ENCODE peak calls at places on chromosomes 6 and 20, in eight cellular contexts. One of them, this sample, is unnamed.

GRCh38 chr6:144265390-144265789 is 19.7 kb upstream of the UTRN start:
- DNase-seq in ascending aorta: no peak
- DNase-seq in T-helper 1 cell: no peak
- DNase-seq in Ammon's horn: no peak
- DNase-seq in effector CD4-positive, alpha-beta T cell: no peak
- DNase-seq in RPMI8226: peak; percentile 74
- DNase-seq in epithelial cell of esophagus: peak; percentile 77
- DNase-seq in Calu3: peak; percentile 24
- DNase-seq in this sample: no peak

GRCh38 chr6:154499854-154500589 is 10.5 kb downstream of the CNKSR3 start:
- DNase-seq in effector CD4-positive, alpha-beta T cell: no peak
- DNase-seq in Calu3: no peak
- DNase-seq in RPMI8226: no peak
- DNase-seq in epithelial cell of esophagus: no peak
- DNase-seq in Ammon's horn: no peak
- DNase-seq in ascending aorta: no peak
- DNase-seq in T-helper 1 cell: no peak
- DNase-seq in this sample: no peak

GRCh38 chr6:139567095-139567494 is 192.6 kb upstream of the CITED2 start:
- DNase-seq in Ammon's horn: no peak
- DNase-seq in effector CD4-positive, alpha-beta T cell: no peak
- DNase-seq in Calu3: no peak
- DNase-seq in ascending aorta: no peak
- DNase-seq in RPMI8226: peak; percentile 35
- DNase-seq in T-helper 1 cell: no peak
- DNase-seq in epithelial cell of esophagus: no peak
- DNase-seq in this sample: no peak

GRCh38 chr6:29892696-29893095 is 49.6 kb upstream of the HLA-A start:
- DNase-seq in epithelial cell of esophagus: no peak
- DNase-seq in effector CD4-positive, alpha-beta T cell: no peak
- DNase-seq in Ammon's horn: no peak
- DNase-seq in ascending aorta: no peak
- DNase-seq in Calu3: no peak
- DNase-seq in RPMI8226: no peak
- DNase-seq in T-helper 1 cell: no peak
- DNase-seq in this sample: no peak

GRCh38 chr6:144613859-144614258 is 328.7 kb downstream of the UTRN start:
- DNase-seq in epithelial cell of esophagus: peak; percentile 46
- DNase-seq in Calu3: no peak
- DNase-seq in effector CD4-positive, alpha-beta T cell: no peak
- DNase-seq in RPMI8226: no peak
- DNase-seq in ascending aorta: no peak
- DNase-seq in Ammon's horn: no peak
- DNase-seq in T-helper 1 cell: no peak
- DNase-seq in this sample: no peak

GRCh38 chr6:169371344-169372144 is 117.9 kb upstream of the THBS2 start:
- DNase-seq in Calu3: peak; percentile 35
- DNase-seq in effector CD4-positive, alpha-beta T cell: no peak
- DNase-seq in Ammon's horn: no peak
- DNase-seq in T-helper 1 cell: no peak
- DNase-seq in ascending aorta: no peak
- DNase-seq in epithelial cell of esophagus: no peak
- DNase-seq in RPMI8226: no peak
- DNase-seq in this sample: no peak

GRCh38 chr6:36487698-36488097 is 44.9 kb downstream of the KCTD20 start:
- DNase-seq in RPMI8226: no peak
- DNase-seq in Calu3: no peak
- DNase-seq in epithelial cell of esophagus: no peak
- DNase-seq in ascending aorta: no peak
- DNase-seq in effector CD4-positive, alpha-beta T cell: no peak
- DNase-seq in T-helper 1 cell: no peak
- DNase-seq in Ammon's horn: no peak
- DNase-seq in this sample: no peak

GRCh38 chr6:130518588-130518987 is 152.8 kb downstream of the TMEM200A start:
- DNase-seq in Calu3: no peak
- DNase-seq in ascending aorta: no peak
- DNase-seq in T-helper 1 cell: no peak
- DNase-seq in RPMI8226: no peak
- DNase-seq in effector CD4-positive, alpha-beta T cell: no peak
- DNase-seq in epithelial cell of esophagus: no peak
- DNase-seq in Ammon's horn: no peak
- DNase-seq in this sample: no peak

GRCh38 chr20:12207875-12208274 is 290.2 kb downstream of the BTBD3 start:
- DNase-seq in RPMI8226: peak; percentile 43
- DNase-seq in epithelial cell of esophagus: peak; percentile 54
- DNase-seq in effector CD4-positive, alpha-beta T cell: no peak
- DNase-seq in ascending aorta: no peak
- DNase-seq in T-helper 1 cell: no peak
- DNase-seq in Calu3: peak; percentile 49
- DNase-seq in Ammon's horn: no peak
- DNase-seq in this sample: no peak

GRCh38 chr20:46063652-46064054 is 26.1 kb downstream of the NCOA5 start:
- DNase-seq in Ammon's horn: no peak
- DNase-seq in ascending aorta: no peak
- DNase-seq in T-helper 1 cell: no peak
- DNase-seq in RPMI8226: no peak
- DNase-seq in Calu3: no peak
- DNase-seq in effector CD4-positive, alpha-beta T cell: no peak
- DNase-seq in epithelial cell of esophagus: no peak
- DNase-seq in this sample: no peak

GRCh38 chr6:122302077-122302476 is 97.4 kb upstream of the HSF2 start:
- DNase-seq in T-helper 1 cell: no peak
- DNase-seq in effector CD4-positive, alpha-beta T cell: no peak
- DNase-seq in epithelial cell of esophagus: no peak
- DNase-seq in Calu3: no peak
- DNase-seq in RPMI8226: no peak
- DNase-seq in ascending aorta: no peak
- DNase-seq in Ammon's horn: no peak
- DNase-seq in this sample: no peak

GRCh38 chr6:29981211-29981812 is 39.0 kb downstream of the HLA-A start:
- DNase-seq in RPMI8226: no peak
- DNase-seq in ascending aorta: no peak
- DNase-seq in effector CD4-positive, alpha-beta T cell: no peak
- DNase-seq in T-helper 1 cell: no peak
- DNase-seq in Ammon's horn: no peak
- DNase-seq in Calu3: no peak
- DNase-seq in epithelial cell of esophagus: no peak
- DNase-seq in this sample: no peak

GRCh38 chr6:108768176-108768555 is 80.1 kb upstream of the ARMC2 start:
- DNase-seq in effector CD4-positive, alpha-beta T cell: no peak
- DNase-seq in epithelial cell of esophagus: no peak
- DNase-seq in T-helper 1 cell: no peak
- DNase-seq in Calu3: no peak
- DNase-seq in Ammon's horn: no peak
- DNase-seq in ascending aorta: no peak
- DNase-seq in RPMI8226: no peak
- DNase-seq in this sample: no peak

GRCh38 chr6:48641544-48641943 is 530.5 kb upstream of the PTCHD4 start:
- DNase-seq in epithelial cell of esophagus: peak; percentile 48
- DNase-seq in effector CD4-positive, alpha-beta T cell: no peak
- DNase-seq in T-helper 1 cell: no peak
- DNase-seq in Calu3: no peak
- DNase-seq in RPMI8226: no peak
- DNase-seq in Ammon's horn: no peak
- DNase-seq in ascending aorta: no peak
- DNase-seq in this sample: no peak

GRCh38 chr6:41576667-41577066 is 30.5 kb downstream of the FOXP4 start:
- DNase-seq in Calu3: no peak
- DNase-seq in T-helper 1 cell: no peak
- DNase-seq in RPMI8226: no peak
- DNase-seq in effector CD4-positive, alpha-beta T cell: no peak
- DNase-seq in ascending aorta: no peak
- DNase-seq in Ammon's horn: no peak
- DNase-seq in epithelial cell of esophagus: no peak
- DNase-seq in this sample: no peak

GRCh38 chr6:109139109-109139508 is 43.8 kb downstream of the CEP57L1 start:
- DNase-seq in ascending aorta: no peak
- DNase-seq in Ammon's horn: no peak
- DNase-seq in effector CD4-positive, alpha-beta T cell: no peak
- DNase-seq in Calu3: no peak
- DNase-seq in RPMI8226: no peak
- DNase-seq in epithelial cell of esophagus: peak; percentile 77
- DNase-seq in T-helper 1 cell: no peak
- DNase-seq in this sample: no peak

GRCh38 chr6:163422574-163422973 is 8.1 kb downstream of the QKI start:
- DNase-seq in epithelial cell of esophagus: no peak
- DNase-seq in T-helper 1 cell: no peak
- DNase-seq in Ammon's horn: no peak
- DNase-seq in RPMI8226: no peak
- DNase-seq in effector CD4-positive, alpha-beta T cell: no peak
- DNase-seq in Calu3: no peak
- DNase-seq in ascending aorta: no peak
- DNase-seq in this sample: no peak

GRCh38 chr20:53829706-53830521 is 236.3 kb upstream of the ZNF217 start:
- DNase-seq in Calu3: no peak
- DNase-seq in T-helper 1 cell: no peak
- DNase-seq in effector CD4-positive, alpha-beta T cell: no peak
- DNase-seq in Ammon's horn: no peak
- DNase-seq in ascending aorta: no peak
- DNase-seq in epithelial cell of esophagus: peak; percentile 17
- DNase-seq in RPMI8226: peak; percentile 19
- DNase-seq in this sample: no peak